ENCODE peak calls at places on chromosomes 3 and 15, in nine cellular contexts. One of them, this sample, is unnamed.

GRCh38 chr3:19934098-19934566 is at the start of gene EFHB:
- DNase-seq in germinal center: no peak
- DNase-seq in HS-5: no peak
- DNase-seq in A172: peak; percentile 30
- DNase-seq in C1 segment of cervical spinal cord: no peak
- DNase-seq in DMS79 treated with DMSO at 0.1 percent for 48 hours: no peak
- DNase-seq in activated CD8-positive, alpha-beta memory T cell treated with anti-CD3 and anti-CD28 coated beads for 48 hours: no peak
- DNase-seq in H54: no peak
- DNase-seq in stimulated activated CD8-positive, alpha-beta memory T cell treated with anti-CD3 and anti-CD28 coated beads, Interleukin-4, amount 100 ng/mL, for 1 hour: no peak
- DNase-seq in this sample: no peak

GRCh38 chr3:72892870-72893269 is 5.0 kb downstream of the GXYLT2 start:
- DNase-seq in activated CD8-positive, alpha-beta memory T cell treated with anti-CD3 and anti-CD28 coated beads for 48 hours: no peak
- DNase-seq in DMS79 treated with DMSO at 0.1 percent for 48 hours: no peak
- DNase-seq in HS-5: no peak
- DNase-seq in A172: no peak
- DNase-seq in germinal center: peak; percentile 16
- DNase-seq in stimulated activated CD8-positive, alpha-beta memory T cell treated with anti-CD3 and anti-CD28 coated beads, Interleukin-4, amount 100 ng/mL, for 1 hour: no peak
- DNase-seq in H54: no peak
- DNase-seq in C1 segment of cervical spinal cord: no peak
- DNase-seq in this sample: no peak

GRCh38 chr3:12972043-12972442 is 101.2 kb downstream of the IQSEC1 start:
- DNase-seq in activated CD8-positive, alpha-beta memory T cell treated with anti-CD3 and anti-CD28 coated beads for 48 hours: no peak
- DNase-seq in germinal center: no peak
- DNase-seq in H54: no peak
- DNase-seq in stimulated activated CD8-positive, alpha-beta memory T cell treated with anti-CD3 and anti-CD28 coated beads, Interleukin-4, amount 100 ng/mL, for 1 hour: no peak
- DNase-seq in C1 segment of cervical spinal cord: no peak
- DNase-seq in A172: no peak
- DNase-seq in DMS79 treated with DMSO at 0.1 percent for 48 hours: no peak
- DNase-seq in HS-5: no peak
- DNase-seq in this sample: no peak

GRCh38 chr3:120163023-120163422 is 68.8 kb upstream of the GSK3B start:
- DNase-seq in germinal center: no peak
- DNase-seq in stimulated activated CD8-positive, alpha-beta memory T cell treated with anti-CD3 and anti-CD28 coated beads, Interleukin-4, amount 100 ng/mL, for 1 hour: no peak
- DNase-seq in C1 segment of cervical spinal cord: no peak
- DNase-seq in DMS79 treated with DMSO at 0.1 percent for 48 hours: no peak
- DNase-seq in activated CD8-positive, alpha-beta memory T cell treated with anti-CD3 and anti-CD28 coated beads for 48 hours: no peak
- DNase-seq in A172: no peak
- DNase-seq in H54: no peak
- DNase-seq in HS-5: no peak
- DNase-seq in this sample: no peak

GRCh38 chr3:20054549-20054987 is 14.3 kb downstream of the KAT2B start:
- DNase-seq in H54: peak; percentile 62
- DNase-seq in HS-5: peak; percentile 98
- DNase-seq in DMS79 treated with DMSO at 0.1 percent for 48 hours: no peak
- DNase-seq in C1 segment of cervical spinal cord: no peak
- DNase-seq in stimulated activated CD8-positive, alpha-beta memory T cell treated with anti-CD3 and anti-CD28 coated beads, Interleukin-4, amount 100 ng/mL, for 1 hour: peak; percentile 39
- DNase-seq in germinal center: no peak
- DNase-seq in activated CD8-positive, alpha-beta memory T cell treated with anti-CD3 and anti-CD28 coated beads for 48 hours: no peak
- DNase-seq in A172: peak; percentile 99
- DNase-seq in this sample: peak; percentile 31

GRCh38 chr3:146682176-146682575 is 77.0 kb upstream of the PLSCR5 start:
- DNase-seq in A172: no peak
- DNase-seq in H54: no peak
- DNase-seq in HS-5: no peak
- DNase-seq in activated CD8-positive, alpha-beta memory T cell treated with anti-CD3 and anti-CD28 coated beads for 48 hours: no peak
- DNase-seq in DMS79 treated with DMSO at 0.1 percent for 48 hours: no peak
- DNase-seq in germinal center: no peak
- DNase-seq in stimulated activated CD8-positive, alpha-beta memory T cell treated with anti-CD3 and anti-CD28 coated beads, Interleukin-4, amount 100 ng/mL, for 1 hour: no peak
- DNase-seq in C1 segment of cervical spinal cord: no peak
- DNase-seq in this sample: no peak

GRCh38 chr15:68211656-68212320 is 6.7 kb upstream of the CALML4 start:
- DNase-seq in activated CD8-positive, alpha-beta memory T cell treated with anti-CD3 and anti-CD28 coated beads for 48 hours: no peak
- DNase-seq in H54: no peak
- DNase-seq in C1 segment of cervical spinal cord: no peak
- DNase-seq in HS-5: no peak
- DNase-seq in A172: no peak
- DNase-seq in stimulated activated CD8-positive, alpha-beta memory T cell treated with anti-CD3 and anti-CD28 coated beads, Interleukin-4, amount 100 ng/mL, for 1 hour: no peak
- DNase-seq in germinal center: no peak
- DNase-seq in DMS79 treated with DMSO at 0.1 percent for 48 hours: no peak
- DNase-seq in this sample: no peak

GRCh38 chr3:12495749-12496452 is 11.6 kb downstream of the TSEN2 start:
- DNase-seq in H54: no peak
- DNase-seq in DMS79 treated with DMSO at 0.1 percent for 48 hours: no peak
- DNase-seq in germinal center: no peak
- DNase-seq in HS-5: no peak
- DNase-seq in A172: no peak
- DNase-seq in stimulated activated CD8-positive, alpha-beta memory T cell treated with anti-CD3 and anti-CD28 coated beads, Interleukin-4, amount 100 ng/mL, for 1 hour: no peak
- DNase-seq in activated CD8-positive, alpha-beta memory T cell treated with anti-CD3 and anti-CD28 coated beads for 48 hours: no peak
- DNase-seq in C1 segment of cervical spinal cord: no peak
- DNase-seq in this sample: no peak

GRCh38 chr3:185317674-185318073 is 45.3 kb upstream of the MAP3K13 start:
- DNase-seq in A172: peak; percentile 25
- DNase-seq in DMS79 treated with DMSO at 0.1 percent for 48 hours: no peak
- DNase-seq in HS-5: no peak
- DNase-seq in H54: no peak
- DNase-seq in C1 segment of cervical spinal cord: no peak
- DNase-seq in activated CD8-positive, alpha-beta memory T cell treated with anti-CD3 and anti-CD28 coated beads for 48 hours: no peak
- DNase-seq in stimulated activated CD8-positive, alpha-beta memory T cell treated with anti-CD3 and anti-CD28 coated beads, Interleukin-4, amount 100 ng/mL, for 1 hour: no peak
- DNase-seq in germinal center: no peak
- DNase-seq in this sample: no peak

GRCh38 chr15:38514601-38515000 is 50.0 kb downstream of the RASGRP1 start:
- DNase-seq in A172: no peak
- DNase-seq in H54: no peak
- DNase-seq in DMS79 treated with DMSO at 0.1 percent for 48 hours: no peak
- DNase-seq in C1 segment of cervical spinal cord: no peak
- DNase-seq in germinal center: peak; percentile 40
- DNase-seq in HS-5: no peak
- DNase-seq in activated CD8-positive, alpha-beta memory T cell treated with anti-CD3 and anti-CD28 coated beads for 48 hours: no peak
- DNase-seq in stimulated activated CD8-positive, alpha-beta memory T cell treated with anti-CD3 and anti-CD28 coated beads, Interleukin-4, amount 100 ng/mL, for 1 hour: no peak
- DNase-seq in this sample: no peak

GRCh38 chr3:100254168-100254777 is 6.5 kb upstream of the TBC1D23 start:
- DNase-seq in activated CD8-positive, alpha-beta memory T cell treated with anti-CD3 and anti-CD28 coated beads for 48 hours: no peak
- DNase-seq in C1 segment of cervical spinal cord: no peak
- DNase-seq in A172: peak; percentile 53
- DNase-seq in H54: no peak
- DNase-seq in germinal center: peak; percentile 41
- DNase-seq in stimulated activated CD8-positive, alpha-beta memory T cell treated with anti-CD3 and anti-CD28 coated beads, Interleukin-4, amount 100 ng/mL, for 1 hour: no peak
- DNase-seq in DMS79 treated with DMSO at 0.1 percent for 48 hours: no peak
- DNase-seq in HS-5: no peak
- DNase-seq in this sample: peak; percentile 70

GRCh38 chr3:128316456-128316855 is 150.2 kb downstream of the DNAJB8 start:
- DNase-seq in DMS79 treated with DMSO at 0.1 percent for 48 hours: no peak
- DNase-seq in C1 segment of cervical spinal cord: no peak
- DNase-seq in H54: no peak
- DNase-seq in HS-5: no peak
- DNase-seq in A172: no peak
- DNase-seq in stimulated activated CD8-positive, alpha-beta memory T cell treated with anti-CD3 and anti-CD28 coated beads, Interleukin-4, amount 100 ng/mL, for 1 hour: peak; percentile 49
- DNase-seq in activated CD8-positive, alpha-beta memory T cell treated with anti-CD3 and anti-CD28 coated beads for 48 hours: no peak
- DNase-seq in germinal center: no peak
- DNase-seq in this sample: peak; percentile 55

GRCh38 chr15:78093242-78094020 is 1.1 kb downstream of the SH2D7 start:
- DNase-seq in A172: peak; percentile 68
- DNase-seq in DMS79 treated with DMSO at 0.1 percent for 48 hours: no peak
- DNase-seq in HS-5: no peak
- DNase-seq in C1 segment of cervical spinal cord: no peak
- DNase-seq in activated CD8-positive, alpha-beta memory T cell treated with anti-CD3 and anti-CD28 coated beads for 48 hours: no peak
- DNase-seq in H54: no peak
- DNase-seq in germinal center: no peak
- DNase-seq in stimulated activated CD8-positive, alpha-beta memory T cell treated with anti-CD3 and anti-CD28 coated beads, Interleukin-4, amount 100 ng/mL, for 1 hour: no peak
- DNase-seq in this sample: peak; percentile 37

GRCh38 chr15:34155859-34156258 is 54.0 kb downstream of the PGBD4 start:
- DNase-seq in C1 segment of cervical spinal cord: no peak
- DNase-seq in H54: no peak
- DNase-seq in DMS79 treated with DMSO at 0.1 percent for 48 hours: no peak
- DNase-seq in A172: no peak
- DNase-seq in activated CD8-positive, alpha-beta memory T cell treated with anti-CD3 and anti-CD28 coated beads for 48 hours: no peak
- DNase-seq in HS-5: no peak
- DNase-seq in germinal center: no peak
- DNase-seq in stimulated activated CD8-positive, alpha-beta memory T cell treated with anti-CD3 and anti-CD28 coated beads, Interleukin-4, amount 100 ng/mL, for 1 hour: no peak
- DNase-seq in this sample: no peak

GRCh38 chr3:75272708-75273107 is 391.4 kb upstream of the FRG2C start:
- DNase-seq in H54: no peak
- DNase-seq in stimulated activated CD8-positive, alpha-beta memory T cell treated with anti-CD3 and anti-CD28 coated beads, Interleukin-4, amount 100 ng/mL, for 1 hour: no peak
- DNase-seq in activated CD8-positive, alpha-beta memory T cell treated with anti-CD3 and anti-CD28 coated beads for 48 hours: no peak
- DNase-seq in C1 segment of cervical spinal cord: no peak
- DNase-seq in DMS79 treated with DMSO at 0.1 percent for 48 hours: no peak
- DNase-seq in A172: no peak
- DNase-seq in HS-5: no peak
- DNase-seq in germinal center: no peak
- DNase-seq in this sample: no peak

GRCh38 chr3:191269289-191270085 is 59.7 kb upstream of the CCDC50 start:
- DNase-seq in DMS79 treated with DMSO at 0.1 percent for 48 hours: no peak
- DNase-seq in C1 segment of cervical spinal cord: no peak
- DNase-seq in activated CD8-positive, alpha-beta memory T cell treated with anti-CD3 and anti-CD28 coated beads for 48 hours: no peak
- DNase-seq in stimulated activated CD8-positive, alpha-beta memory T cell treated with anti-CD3 and anti-CD28 coated beads, Interleukin-4, amount 100 ng/mL, for 1 hour: no peak
- DNase-seq in HS-5: no peak
- DNase-seq in H54: no peak
- DNase-seq in germinal center: peak; percentile 13
- DNase-seq in A172: peak; percentile 46
- DNase-seq in this sample: no peak

GRCh38 chr3:113769551-113769950 is 22.7 kb downstream of the ATP6V1A start:
- DNase-seq in stimulated activated CD8-positive, alpha-beta memory T cell treated with anti-CD3 and anti-CD28 coated beads, Interleukin-4, amount 100 ng/mL, for 1 hour: no peak
- DNase-seq in activated CD8-positive, alpha-beta memory T cell treated with anti-CD3 and anti-CD28 coated beads for 48 hours: no peak
- DNase-seq in germinal center: no peak
- DNase-seq in A172: peak; percentile 46
- DNase-seq in DMS79 treated with DMSO at 0.1 percent for 48 hours: no peak
- DNase-seq in H54: peak; percentile 34
- DNase-seq in C1 segment of cervical spinal cord: no peak
- DNase-seq in HS-5: no peak
- DNase-seq in this sample: no peak

GRCh38 chr3:155919728-155920127 is 49.3 kb downstream of the GMPS start:
- DNase-seq in stimulated activated CD8-positive, alpha-beta memory T cell treated with anti-CD3 and anti-CD28 coated beads, Interleukin-4, amount 100 ng/mL, for 1 hour: no peak
- DNase-seq in A172: no peak
- DNase-seq in activated CD8-positive, alpha-beta memory T cell treated with anti-CD3 and anti-CD28 coated beads for 48 hours: no peak
- DNase-seq in HS-5: no peak
- DNase-seq in germinal center: no peak
- DNase-seq in H54: no peak
- DNase-seq in C1 segment of cervical spinal cord: no peak
- DNase-seq in DMS79 treated with DMSO at 0.1 percent for 48 hours: no peak
- DNase-seq in this sample: no peak

GRCh38 chr3:170107926-170108325 is 70.1 kb downstream of the GPR160 start:
- DNase-seq in stimulated activated CD8-positive, alpha-beta memory T cell treated with anti-CD3 and anti-CD28 coated beads, Interleukin-4, amount 100 ng/mL, for 1 hour: no peak
- DNase-seq in A172: no peak
- DNase-seq in H54: no peak
- DNase-seq in germinal center: no peak
- DNase-seq in HS-5: no peak
- DNase-seq in DMS79 treated with DMSO at 0.1 percent for 48 hours: no peak
- DNase-seq in C1 segment of cervical spinal cord: no peak
- DNase-seq in activated CD8-positive, alpha-beta memory T cell treated with anti-CD3 and anti-CD28 coated beads for 48 hours: no peak
- DNase-seq in this sample: no peak

GRCh38 chr3:74267126-74267525 is 347.3 kb downstream of the CNTN3 start:
- DNase-seq in A172: no peak
- DNase-seq in DMS79 treated with DMSO at 0.1 percent for 48 hours: no peak
- DNase-seq in HS-5: no peak
- DNase-seq in germinal center: no peak
- DNase-seq in H54: no peak
- DNase-seq in activated CD8-positive, alpha-beta memory T cell treated with anti-CD3 and anti-CD28 coated beads for 48 hours: no peak
- DNase-seq in stimulated activated CD8-positive, alpha-beta memory T cell treated with anti-CD3 and anti-CD28 coated beads, Interleukin-4, amount 100 ng/mL, for 1 hour: no peak
- DNase-seq in C1 segment of cervical spinal cord: no peak
- DNase-seq in this sample: no peak

GRCh38 chr3:70433091-70433490 is 120.7 kb upstream of the MDFIC2 start:
- DNase-seq in activated CD8-positive, alpha-beta memory T cell treated with anti-CD3 and anti-CD28 coated beads for 48 hours: no peak
- DNase-seq in stimulated activated CD8-positive, alpha-beta memory T cell treated with anti-CD3 and anti-CD28 coated beads, Interleukin-4, amount 100 ng/mL, for 1 hour: no peak
- DNase-seq in HS-5: peak; percentile 64
- DNase-seq in germinal center: no peak
- DNase-seq in DMS79 treated with DMSO at 0.1 percent for 48 hours: no peak
- DNase-seq in C1 segment of cervical spinal cord: no peak
- DNase-seq in H54: no peak
- DNase-seq in A172: no peak
- DNase-seq in this sample: no peak

GRCh38 chr3:180036092-180036677 is 552 bp downstream of the PEX5L start:
- DNase-seq in H54: no peak
- DNase-seq in HS-5: no peak
- DNase-seq in stimulated activated CD8-positive, alpha-beta memory T cell treated with anti-CD3 and anti-CD28 coated beads, Interleukin-4, amount 100 ng/mL, for 1 hour: no peak
- DNase-seq in DMS79 treated with DMSO at 0.1 percent for 48 hours: no peak
- DNase-seq in A172: no peak
- DNase-seq in germinal center: no peak
- DNase-seq in activated CD8-positive, alpha-beta memory T cell treated with anti-CD3 and anti-CD28 coated beads for 48 hours: no peak
- DNase-seq in C1 segment of cervical spinal cord: no peak
- DNase-seq in this sample: no peak

This sample was measured in ovary.